ENCODE peak calls at places on chromosomes 7 and 10, in four cellular contexts. V is WERI-Rb-1, G is tibial nerve, X is bronchial epithelial cell. P is an unnamed sample.

GRCh38 chr7:40879941-40880558 is 745.2 kb downstream of the SUGCT start:
- DNase-seq in V (no peak), G (no peak), X (no peak), P (no peak)

GRCh38 chr10:119358567-119358966 is 151.2 kb downstream of the GRK5 start:
- DNase-seq in V (no peak), G (no peak), X (no peak), P (no peak)

GRCh38 chr7:9200666-9201065 is 767.3 kb downstream of the NXPH1 start:
- DNase-seq in V (peak), G (no peak), X (no peak), P (no peak)

GRCh38 chr10:61869772-61870520 is 31.6 kb upstream of the ARID5B start:
- DNase-seq in V (no peak), G (no peak), X (peak), P (no peak)

GRCh38 chr7:92634125-92634710 is 44.0 kb upstream of the FAM133B start:
- DNase-seq in V (no peak), G (no peak), X (no peak), P (no peak)

GRCh38 chr10:118584181-118584954 is 11.1 kb downstream of the PRLHR start:
- DNase-seq in V (no peak), G (no peak), X (peak), P (no peak)

GRCh38 chr10:52883996-52884871 is 111.7 kb upstream of the MBL2 start:
- DNase-seq in V (peak), G (peak), X (peak), P (no peak)

GRCh38 chr10:72171175-72171630 is 44.6 kb upstream of the ANAPC16 start:
- DNase-seq in V (no peak), G (no peak), X (peak), P (no peak)

DNA sequence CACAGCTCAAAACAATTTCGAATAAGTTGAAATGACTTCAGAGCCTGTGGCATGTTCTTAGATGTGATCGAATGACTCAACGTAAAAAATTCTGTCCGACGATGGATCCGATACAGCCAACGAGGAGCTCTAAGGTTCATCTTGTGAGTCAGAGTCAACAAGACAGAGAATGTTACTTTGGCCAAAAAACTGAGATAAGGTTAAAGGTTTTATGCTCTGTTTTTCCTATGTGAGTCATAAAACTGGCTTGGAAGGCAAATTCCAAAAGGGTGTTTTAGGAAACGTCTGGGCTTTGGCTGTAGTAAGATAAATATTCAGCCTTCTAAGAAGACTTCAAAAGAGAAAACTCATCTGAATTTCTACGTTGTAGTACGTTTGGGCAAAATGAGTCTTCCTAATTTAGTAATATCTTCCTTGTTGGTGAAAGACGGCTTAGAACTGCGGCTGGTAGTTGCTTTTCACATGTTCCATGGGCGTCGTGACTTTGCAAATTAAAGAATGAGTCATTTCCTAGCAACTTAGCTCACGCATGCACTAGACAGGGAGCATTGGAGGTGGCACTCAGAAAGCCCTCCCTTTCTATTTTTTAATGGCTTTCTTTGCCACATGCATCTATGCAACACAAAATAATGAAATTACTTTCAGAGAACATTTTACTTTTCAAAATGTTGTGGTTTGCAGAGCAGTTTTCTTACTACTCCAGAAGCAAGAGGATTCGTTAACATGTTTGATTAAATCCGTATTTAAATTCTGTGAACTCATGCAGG is 28.2 kb downstream of the PFKP start:
- DNase-seq in V (no peak), G (peak), X (peak), P (no peak)
- H3K4me3 ChIP-seq in V (no peak), G (no peak), X (no peak), P (peak)

GRCh38 chr10:59538623-59539022 is 171.0 kb downstream of the SLC16A9 start:
- DNase-seq in V (no peak), G (no peak), X (no peak), P (no peak)
- H3K4me3 ChIP-seq in V (no peak), G (no peak), X (no peak), P (no peak)

DNA sequence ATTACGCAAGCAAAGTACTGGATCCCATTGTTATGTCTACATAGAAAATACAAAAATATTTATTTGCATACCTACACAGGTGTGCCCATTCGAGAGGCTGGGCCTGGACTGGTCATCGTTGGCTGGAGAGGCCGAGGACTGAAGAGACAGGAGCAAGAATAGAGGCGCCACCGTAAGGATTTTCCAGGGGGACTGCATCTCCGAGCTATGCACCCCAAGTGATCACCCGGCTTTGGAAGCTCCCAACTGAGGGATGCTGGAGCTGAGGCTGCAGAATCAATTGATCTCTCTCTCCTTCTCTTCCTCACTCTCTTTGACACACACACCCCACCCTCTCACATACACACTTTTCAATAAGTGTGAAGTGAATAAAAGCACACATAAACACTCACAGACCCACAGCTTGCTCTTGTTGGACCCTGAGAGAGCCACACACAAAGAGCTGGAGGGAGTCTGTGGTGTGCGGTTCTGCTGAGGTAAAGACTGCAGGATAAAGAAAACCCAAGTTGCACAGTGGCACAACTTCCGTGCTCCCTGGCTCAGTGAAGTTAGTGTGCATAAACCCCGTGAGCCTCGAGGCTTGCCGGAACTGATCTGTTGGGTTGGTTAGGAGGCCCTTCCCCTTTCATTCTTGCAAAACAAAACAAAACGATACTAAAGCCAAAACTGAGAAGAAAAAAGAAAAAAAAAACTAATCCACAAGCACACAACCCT is at the start of gene AOAH:
- DNase-seq in V (no peak), G (peak), X (no peak), P (no peak)
- H3K4me3 ChIP-seq in V (no peak), G (peak), X (no peak), P (peak)

GRCh38 chr7:51009716-51010496 is 227.2 kb upstream of the GRB10 start:
- DNase-seq in V (no peak), G (no peak), X (peak), P (no peak)

GRCh38 chr7:51012569-51013217 is 230.0 kb upstream of the GRB10 start:
- DNase-seq in V (no peak), G (no peak), X (no peak), P (no peak)

GRCh38 chr7:51011710-51012350 is 229.1 kb upstream of the GRB10 start:
- DNase-seq in V (no peak), G (no peak), X (no peak), P (no peak)

GRCh38 chr7:51007708-51008505 is 225.2 kb upstream of the GRB10 start:
- DNase-seq in V (no peak), G (peak), X (no peak), P (no peak)

DNA sequence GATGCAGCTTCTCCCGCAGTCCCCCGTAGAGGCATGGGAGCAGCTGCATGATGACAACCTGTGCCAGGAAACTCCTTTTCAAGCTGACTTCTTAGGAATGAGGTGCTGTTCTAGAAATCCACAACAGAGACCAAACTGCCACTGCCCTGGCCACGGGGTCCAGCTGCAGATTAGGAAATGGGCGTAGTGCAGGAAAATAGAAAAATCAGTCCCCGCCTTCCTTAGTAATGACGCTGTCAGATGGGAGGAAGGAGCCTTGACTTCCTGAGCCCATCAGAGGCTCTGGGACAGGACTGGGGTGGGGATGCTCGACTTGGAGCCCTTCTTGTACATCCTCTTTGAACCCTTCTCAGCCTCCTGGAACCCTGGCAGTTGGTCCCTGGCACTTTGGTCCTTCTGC is 227.8 kb upstream of the GRB10 start:
- DNase-seq in V (no peak), G (no peak), X (no peak), P (no peak)
- H3K4me3 ChIP-seq in V (no peak), G (no peak), X (no peak), P (no peak)

GRCh38 chr7:27106906-27107250 is 4.4 kb upstream of the HOXA2 start:
- DNase-seq in V (no peak), G (no peak), X (no peak), P (no peak)
- H3K4me3 ChIP-seq in V (peak), G (no peak), X (no peak), P (no peak)

GRCh38 chr10:14553434-14553833 is 221.3 kb downstream of the FAM107B start:
- DNase-seq in V (no peak), G (no peak), X (peak), P (no peak)
- H3K4me3 ChIP-seq in V (no peak), G (no peak), X (no peak), P (no peak)

P was measured in tibial artery.